ENCODE peak calls at places on chromosome 21, in ten cellular contexts. R, V, F, M, X, H, Q, D, G and B are unnamed samples.

GRCh38 chr21:42683371-42684108 is 30.1 kb downstream of the PDE9A start:
- DNase-seq in R (peak), V (no peak), F (no peak), M (no peak), X (no peak), H (no peak), Q (no peak), D (no peak), G (no peak), B (no peak)

GRCh38 chr21:29155118-29155932 is 24.9 kb downstream of the MAP3K7CL start:
- DNase-seq in R (no peak), V (peak), F (no peak), M (no peak), X (no peak), H (peak), Q (no peak), D (no peak), G (no peak), B (peak)

GRCh38 chr21:28393279-28393678 is 599.4 kb downstream of the LTN1 start:
- DNase-seq in R (no peak), V (no peak), F (no peak), M (no peak), X (no peak), H (no peak), Q (no peak), D (no peak), G (no peak), B (no peak)

GRCh38 chr21:29867796-29868195 is 72.0 kb downstream of the GRIK1 start:
- DNase-seq in R (no peak), V (no peak), F (no peak), M (no peak), X (no peak), H (no peak), Q (no peak), D (no peak), G (no peak), B (no peak)

GRCh38 chr21:45872902-45873301 is 108.7 kb upstream of the COL6A1 start:
- DNase-seq in R (no peak), V (no peak), F (no peak), M (no peak), X (no peak), H (no peak), Q (no peak), D (no peak), G (no peak), B (no peak)

GRCh38 chr21:42653492-42654061 is at the start of gene PDE9A:
- DNase-seq in R (peak), V (no peak), F (no peak), M (no peak), X (peak), H (peak), Q (peak), D (peak), G (no peak), B (peak)

GRCh38 chr21:25383545-25383944 is 223.7 kb downstream of the MRPL39 start:
- DNase-seq in R (no peak), V (no peak), F (no peak), M (no peak), X (no peak), H (no peak), Q (no peak), D (no peak), G (no peak), B (no peak)

GRCh38 chr21:15063821-15064575 is 802 bp downstream of the NRIP1 start:
- DNase-seq in R (no peak), V (peak), F (peak), M (no peak), X (peak), H (peak), Q (peak), D (peak), G (no peak), B (peak)

GRCh38 chr21:41675574-41675973 is 91.3 kb downstream of the RIPK4 start:
- DNase-seq in R (no peak), V (no peak), F (no peak), M (no peak), X (no peak), H (no peak), Q (no peak), D (no peak), G (no peak), B (no peak)

GRCh38 chr21:36126621-36127110 is 8.2 kb upstream of the CBR3 start:
- DNase-seq in R (no peak), V (no peak), F (no peak), M (no peak), X (no peak), H (no peak), Q (no peak), D (no peak), G (no peak), B (no peak)

GRCh38 chr21:44609193-44609592 is 2.7 kb upstream of the KRTAP10-8 start:
- DNase-seq in R (no peak), V (no peak), F (no peak), M (no peak), X (no peak), H (no peak), Q (no peak), D (no peak), G (no peak), B (no peak)

GRCh38 chr21:45264919-45265515 is 22.7 kb downstream of the POFUT2 start:
- DNase-seq in R (no peak), V (no peak), F (no peak), M (no peak), X (no peak), H (no peak), Q (no peak), D (peak), G (no peak), B (peak)

GRCh38 chr21:15825699-15826098 is 95.9 kb downstream of the USP25 start:
- DNase-seq in R (no peak), V (no peak), F (no peak), M (no peak), X (no peak), H (no peak), Q (no peak), D (no peak), G (no peak), B (no peak)

GRCh38 chr21:17793675-17794123 is 25.5 kb downstream of the C21orf91 start:
- DNase-seq in R (no peak), V (no peak), F (no peak), M (no peak), X (no peak), H (no peak), Q (no peak), D (no peak), G (no peak), B (no peak)

GRCh38 chr21:37257526-37257966 is 9.6 kb downstream of the VPS26C start:
- DNase-seq in R (no peak), V (no peak), F (no peak), M (no peak), X (no peak), H (peak), Q (no peak), D (peak), G (no peak), B (no peak)

GRCh38 chr21:39763282-39763970 is 18.4 kb downstream of the IGSF5 start:
- DNase-seq in R (no peak), V (no peak), F (no peak), M (no peak), X (no peak), H (no peak), Q (no peak), D (no peak), G (no peak), B (no peak)

GRCh38 chr21:14119038-14119437 is 91.7 kb downstream of the LIPI start:
- DNase-seq in R (no peak), V (peak), F (no peak), M (no peak), X (no peak), H (no peak), Q (no peak), D (no peak), G (no peak), B (no peak)

GRCh38 chr21:36704281-36704957 is 5.5 kb downstream of the SIM2 start:
- DNase-seq in R (no peak), V (no peak), F (no peak), M (no peak), X (no peak), H (no peak), Q (no peak), D (no peak), G (no peak), B (peak)

GRCh38 chr21:36727886-36728285 is 29.0 kb downstream of the SIM2 start:
- DNase-seq in R (no peak), V (peak), F (no peak), M (no peak), X (no peak), H (no peak), Q (no peak), D (no peak), G (no peak), B (no peak)

GRCh38 chr21:44299458-44300261 is at the start of gene PFKL:
- DNase-seq in R (peak), V (peak), F (no peak), M (peak), X (peak), H (peak), Q (peak), D (peak), G (peak), B (peak)

GRCh38 chr21:45322960-45323461 is 35.3 kb upstream of the POFUT2 start:
- DNase-seq in R (no peak), V (no peak), F (no peak), M (no peak), X (no peak), H (peak), Q (peak), D (no peak), G (no peak), B (no peak)

GRCh38 chr21:37450385-37451044 is 83.9 kb downstream of the DYRK1A start:
- DNase-seq in R (no peak), V (peak), F (no peak), M (no peak), X (no peak), H (no peak), Q (no peak), D (no peak), G (no peak), B (no peak)

GRCh38 chr21:39647476-39647875 is 34.7 kb downstream of the B3GALT5 start:
- DNase-seq in R (no peak), V (no peak), F (no peak), M (no peak), X (no peak), H (no peak), Q (no peak), D (no peak), G (no peak), B (no peak)